ENCODE peak calls at places on chromosomes 13 and 19, in eight cellular contexts. Q, X, S, M, J, V, K and T are unnamed samples.

GRCh38 chr13:87661471-87661870 is 9.7 kb upstream of the SLITRK5 start:
- DNase-seq in Q (no peak), X (no peak), S (no peak), M (no peak), J (no peak), V (no peak), K (no peak), T (no peak)

GRCh38 chr19:5953034-5953589 is 24.8 kb downstream of the RANBP3 start:
- DNase-seq in Q (no peak), X (no peak), S (no peak), M (no peak), J (no peak), V (no peak), K (no peak), T (no peak)

GRCh38 chr13:75489502-75490263 is 7.7 kb upstream of the TBC1D4 start:
- DNase-seq in Q (peak; percentile 27), X (no peak), S (no peak), M (no peak), J (no peak), V (no peak), K (peak; percentile 75), T (no peak)

GRCh38 chr13:109941951-109942350 is 155.6 kb upstream of the IRS2 start:
- DNase-seq in Q (no peak), X (no peak), S (no peak), M (no peak), J (no peak), V (no peak), K (peak; percentile 58), T (no peak)

GRCh38 chr13:99893567-99893966 is 78.0 kb downstream of the ZIC5 start:
- DNase-seq in Q (no peak), X (no peak), S (no peak), M (no peak), J (no peak), V (no peak), K (no peak), T (no peak)

GRCh38 chr19:37227996-37228395 is 10.0 kb downstream of the ZNF383 start:
- DNase-seq in Q (no peak), X (no peak), S (no peak), M (no peak), J (no peak), V (no peak), K (peak; percentile 30), T (no peak)

GRCh38 chr13:85141425-85141824 is 657.8 kb downstream of the SLITRK6 start:
- DNase-seq in Q (no peak), X (no peak), S (no peak), M (no peak), J (no peak), V (no peak), K (no peak), T (no peak)

GRCh38 chr13:46492946-46493345 is 60.0 kb upstream of the LRCH1 start:
- DNase-seq in Q (no peak), X (no peak), S (peak; percentile 50), M (no peak), J (peak; percentile 11), V (no peak), K (peak; percentile 63), T (no peak)

GRCh38 chr19:12789098-12789903 is 2.0 kb upstream of the JUNB start:
- DNase-seq in Q (no peak), X (no peak), S (no peak), M (peak; percentile 49), J (no peak), V (no peak), K (no peak), T (peak; percentile 56)

GRCh38 chr13:95643814-95644598 is 500 bp downstream of the DZIP1 start:
- DNase-seq in Q (no peak), X (no peak), S (no peak), M (no peak), J (peak; percentile 10), V (no peak), K (no peak), T (peak; percentile 20)

GRCh38 chr19:55314396-55314795 is 10.7 kb downstream of the TMEM150B start:
- DNase-seq in Q (no peak), X (no peak), S (no peak), M (no peak), J (no peak), V (no peak), K (no peak), T (no peak)

GRCh38 chr19:47729799-47730520 is 15.4 kb upstream of the NOP53 start:
- DNase-seq in Q (peak; percentile 39), X (peak; percentile 75), S (peak; percentile 56), M (peak; percentile 65), J (peak; percentile 87), V (peak; percentile 78), K (peak; percentile 85), T (peak; percentile 59)

DNA sequence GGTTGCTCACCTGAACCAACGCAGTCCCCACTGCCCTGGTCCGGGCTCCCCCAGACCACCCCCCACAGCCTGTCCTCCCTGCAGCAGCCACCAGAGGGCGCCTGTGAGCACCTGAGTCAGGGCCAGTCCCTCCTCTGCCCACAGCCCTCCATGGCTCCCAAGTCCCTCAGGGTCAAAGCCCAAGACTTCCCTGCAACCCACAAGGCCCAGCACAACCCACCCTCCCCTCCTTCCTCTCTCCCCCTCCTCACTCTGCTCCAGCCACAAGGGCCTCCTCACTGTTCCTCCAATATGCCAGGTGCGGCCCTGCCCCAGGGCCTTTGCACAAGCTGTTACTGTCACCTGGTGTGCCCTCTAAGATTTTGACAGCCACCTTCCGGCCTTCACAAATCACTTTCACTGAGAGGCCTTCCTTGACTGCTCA is 10.9 kb downstream of the GNA15 start:
- DNase-seq in Q (peak; percentile 30), X (no peak), S (no peak), M (no peak), J (no peak), V (no peak), K (peak; percentile 52), T (no peak)
- TF ChIP-seq CTCF in Q (peak; percentile 73), X (no peak), S (peak; percentile 39), M (no peak), J (peak; percentile 55), V (peak; percentile 58), K (peak; percentile 71), T (peak; percentile 37)

GRCh38 chr19:4136680-4137088 is 12.8 kb upstream of the MAP2K2 start:
- DNase-seq in Q (peak; percentile 56), X (no peak), S (no peak), M (no peak), J (no peak), V (no peak), K (no peak), T (no peak)
- TF ChIP-seq POLR2A in Q (no peak), X (no peak), S (no peak), M (no peak), J (no peak), V (no peak), K (no peak), T (no peak)

DNA sequence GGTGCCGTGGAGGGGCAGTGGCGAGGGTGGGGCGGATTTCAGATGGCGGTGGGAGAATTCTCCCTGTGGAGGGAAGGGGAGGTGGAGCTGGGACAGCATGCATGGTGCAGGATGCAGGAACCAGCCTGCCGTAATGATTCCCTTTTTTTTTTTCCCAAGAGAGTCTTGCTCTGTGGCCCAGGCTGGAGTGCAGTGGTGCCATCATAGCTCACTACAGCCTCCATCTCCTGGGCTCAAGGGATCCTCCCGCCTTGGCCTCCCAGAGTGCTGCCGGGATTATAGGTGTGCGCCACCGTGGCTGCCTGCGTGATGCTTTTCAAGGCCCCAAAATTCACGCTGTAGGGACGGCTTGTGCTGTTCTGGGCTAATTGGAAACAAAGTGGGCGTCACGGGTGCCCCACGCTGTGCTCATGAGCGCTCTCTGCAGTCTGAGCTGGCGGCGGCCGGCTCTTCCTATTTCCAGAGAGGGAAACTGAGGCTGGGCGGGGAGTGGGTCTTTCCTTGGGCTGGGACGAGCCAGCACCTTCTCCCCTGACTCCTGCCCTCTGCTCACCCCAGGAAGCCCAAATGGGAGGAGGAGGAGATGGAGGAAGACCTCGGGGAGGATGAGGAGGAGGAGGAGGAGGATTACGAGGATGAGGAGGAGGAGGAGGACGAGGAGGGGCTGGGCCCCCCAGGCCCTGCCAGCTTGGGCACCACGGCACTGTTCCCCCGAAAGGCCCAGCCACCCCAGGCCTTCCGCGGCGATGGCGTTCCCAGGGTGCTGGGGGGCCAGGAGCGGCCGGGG is 6.2 kb downstream of the ARID3A start:
- DNase-seq in Q (no peak), X (no peak), S (no peak), M (no peak), J (no peak), V (no peak), K (no peak), T (no peak)
- H3K4me3 ChIP-seq in Q (no peak overlapping the region), X (no peak overlapping the region), S (no peak overlapping the region), M (no peak overlapping the region), J (no peak overlapping the region), V (no peak overlapping the region), K (no peak overlapping the region), T (no peak overlapping the region)

GRCh38 chr19:1260749-1261511 is 8.2 kb upstream of the CIRBP start:
- DNase-seq in Q (peak; percentile 98), X (peak; percentile 99), S (peak; percentile 85), M (peak; percentile 93), J (peak; percentile 69), V (peak; percentile 95), K (peak; percentile 88), T (peak; percentile 97)

GRCh38 chr19:1259873-1260748 is 9.0 kb upstream of the CIRBP start:
- DNase-seq in Q (peak; percentile 63), X (no peak), S (no peak), M (no peak), J (no peak), V (no peak), K (no peak), T (no peak)

GRCh38 chr19:1261863-1262686 is 7.1 kb upstream of the CIRBP start:
- DNase-seq in Q (peak; percentile 94), X (peak; percentile 83), S (no peak), M (no peak), J (peak; percentile 26), V (peak; percentile 91), K (no peak), T (peak; percentile 78)

GRCh38 chr19:1262687-1263123 is 6.4 kb upstream of the CIRBP start:
- DNase-seq in Q (peak; percentile 25), X (peak; percentile 61), S (no peak), M (no peak), J (no peak), V (peak; percentile 20), K (no peak), T (no peak)

GRCh38 chr19:1261512-1261862 is 7.6 kb upstream of the CIRBP start:
- DNase-seq in Q (peak; percentile 46), X (no peak), S (no peak), M (no peak), J (no peak), V (no peak), K (no peak), T (no peak)
- TF ChIP-seq CTCF in Q (no peak), X (no peak), S (no peak), M (no peak), J (no peak), V (peak; percentile 53), K (no peak), T (peak; percentile 34)

DNA sequence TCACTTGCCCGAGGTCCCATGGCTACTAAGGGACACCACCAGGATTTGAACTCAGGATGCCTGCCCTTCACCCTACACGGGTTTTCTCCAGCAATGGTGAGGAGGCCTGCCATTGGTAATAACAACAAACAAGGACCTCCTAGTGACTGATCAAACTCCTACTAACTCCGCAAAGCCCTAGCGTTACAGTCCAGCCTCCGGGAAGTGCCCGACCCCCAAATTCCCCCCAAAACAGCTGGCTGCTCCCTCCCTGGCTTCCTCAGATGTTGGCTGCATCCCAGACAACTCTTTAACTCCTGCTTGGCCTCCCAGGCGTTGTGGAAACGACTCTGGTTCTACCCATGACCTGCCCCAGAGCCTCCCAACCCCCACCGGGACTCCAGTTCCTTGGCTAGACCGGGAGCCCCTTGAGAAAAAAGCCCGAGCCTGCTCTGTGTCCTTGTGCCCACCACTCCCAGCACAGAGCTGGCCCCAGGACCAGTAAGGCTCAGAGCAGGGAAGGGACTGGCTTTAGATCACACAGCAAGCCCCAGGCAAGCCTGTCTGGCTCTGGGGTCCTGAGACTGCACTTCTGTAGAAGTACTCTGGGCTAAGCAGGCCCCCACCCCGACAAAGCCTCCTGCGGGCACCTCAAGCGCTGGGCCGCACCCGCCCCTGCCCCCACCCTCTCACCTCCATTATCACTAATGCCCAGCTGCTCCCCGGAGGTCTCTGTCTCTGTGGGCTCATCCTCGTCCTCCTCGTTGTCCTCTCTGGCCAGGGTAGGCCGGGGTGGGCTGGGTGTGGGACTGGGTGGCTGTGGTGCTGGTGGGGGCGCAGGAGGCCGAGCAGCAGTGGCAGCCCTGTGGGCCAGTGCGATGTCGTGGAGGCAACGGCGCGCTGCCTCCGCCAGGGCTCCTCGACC is 4.7 kb downstream of the AKT1S1 start:
- DNase-seq in Q (no peak), X (peak; percentile 45), S (no peak), M (no peak), J (no peak), V (no peak), K (no peak), T (peak; percentile 47)
- TF ChIP-seq POLR2A in Q (no peak), X (no peak), S (no peak), M (no peak), J (no peak), V (no peak), K (no peak), T (no peak)